ENCODE peak calls at places on chromosomes 2 and 18, in nine cellular contexts. L is mucosa of descending colon; V is HL-60; Z is right lobe of liver; T is AG04450; B is uterus; X is LNCaP clone FGC; M is adrenal gland; Q is CD8-positive, alpha-beta T cell. J is an unnamed sample.

GRCh38 chr2:104404546-104404945 is 449.4 kb upstream of the POU3F3 start:
- DNase-seq in L (no peak), V (no peak), Z (no peak), T (no peak), B (no peak), X (peak; percentile 72), M (no peak), Q (no peak), J (no peak)

GRCh38 chr2:112048887-112049286 is 6.2 kb upstream of the TMEM87B start:
- DNase-seq in L (no peak), V (no peak), Z (no peak), T (no peak), B (peak; percentile 26), X (no peak), M (peak; percentile 54), Q (no peak), J (peak; percentile 78)

GRCh38 chr18:63192885-63193349 is 126.7 kb downstream of the BCL2 start:
- DNase-seq in L (no peak), V (peak; percentile 31), Z (no peak), T (no peak), B (no peak), X (no peak), M (no peak), Q (no peak), J (no peak)

GRCh38 chr2:219175928-219176817 is 552 bp downstream of the CNPPD1 start:
- DNase-seq in L (peak; percentile 75), V (no peak), Z (peak; percentile 60), T (no peak), B (peak; percentile 52), X (no peak), M (peak; percentile 68), Q (peak; percentile 24), J (peak; percentile 41)

GRCh38 chr2:134276381-134277172 is 22.7 kb downstream of the MGAT5 start:
- DNase-seq in L (no peak), V (no peak), Z (no peak), T (no peak), B (no peak), X (no peak), M (no peak), Q (no peak), J (no peak)

GRCh38 chr2:239318091-239318725 is 82.6 kb downstream of the HDAC4 start:
- DNase-seq in L (no peak), V (no peak), Z (no peak), T (no peak), B (peak; percentile 15), X (no peak), M (peak; percentile 13), Q (no peak), J (no peak)

GRCh38 chr2:136072616-136073015 is 45.3 kb downstream of the CXCR4 start:
- DNase-seq in L (no peak), V (no peak), Z (no peak), T (no peak), B (no peak), X (peak; percentile 4), M (no peak), Q (no peak), J (no peak)

GRCh38 chr2:148814143-148814852 is 60.7 kb upstream of the KIF5C start:
- DNase-seq in L (peak; percentile 44), V (no peak), Z (no peak), T (peak; percentile 18), B (peak; percentile 15), X (peak; percentile 31), M (no peak), Q (no peak), J (peak; percentile 63)

GRCh38 chr2:68937346-68938055 is 15.2 kb downstream of the GKN2 start:
- DNase-seq in L (no peak), V (no peak), Z (no peak), T (no peak), B (no peak), X (no peak), M (no peak), Q (no peak), J (no peak)

GRCh38 chr2:26612522-26613240 is 28.5 kb downstream of the CIB4 start:
- DNase-seq in L (peak; percentile 34), V (no peak), Z (no peak), T (no peak), B (no peak), X (no peak), M (no peak), Q (no peak), J (no peak)

GRCh38 chr2:240797914-240798313 is 22.1 kb downstream of the KIF1A start:
- DNase-seq in L (peak; percentile 7), V (no peak), Z (peak; percentile 13), T (no peak), B (peak; percentile 6), X (no peak), M (no peak), Q (no peak), J (no peak)

GRCh38 chr2:3151153-3151918 is 226.3 kb downstream of the EIPR1 start:
- DNase-seq in L (no peak), V (no peak), Z (no peak), T (no peak), B (no peak), X (no peak), M (no peak), Q (no peak), J (no peak)

GRCh38 chr2:37020887-37021796 is 54.8 kb upstream of the STRN start:
- DNase-seq in L (no peak), V (no peak), Z (no peak), T (no peak), B (no peak), X (no peak), M (no peak), Q (no peak), J (no peak)

GRCh38 chr2:28338046-28338753 is 54.5 kb upstream of the FOSL2 start:
- DNase-seq in L (peak; percentile 54), V (no peak), Z (peak; percentile 85), T (peak; percentile 63), B (peak; percentile 81), X (no peak), M (no peak), Q (no peak), J (peak; percentile 91)

GRCh38 chr2:86052676-86053075 is 53.0 kb downstream of the POLR1A start:
- DNase-seq in L (no peak), V (no peak), Z (no peak), T (no peak), B (no peak), X (no peak), M (no peak), Q (no peak), J (no peak)

GRCh38 chr18:44627245-44627644 is 53.4 kb upstream of the SETBP1 start:
- DNase-seq in L (no peak), V (no peak), Z (no peak), T (no peak), B (no peak), X (no peak), M (no peak), Q (no peak), J (no peak)

GRCh38 chr2:73054980-73055379 is 16.5 kb downstream of the SFXN5 start:
- DNase-seq in L (no peak), V (no peak), Z (no peak), T (no peak), B (no peak), X (no peak), M (no peak), Q (no peak), J (no peak)

GRCh38 chr18:30510882-30511281 is 531.7 kb downstream of the DSC3 start:
- DNase-seq in L (no peak), V (no peak), Z (no peak), T (no peak), B (no peak), X (no peak), M (no peak), Q (no peak), J (no peak)

GRCh38 chr2:109380502-109381326 is 233.1 kb downstream of the SEPTIN10 start:
- DNase-seq in L (no peak), V (no peak), Z (no peak), T (no peak), B (peak; percentile 6), X (no peak), M (no peak), Q (no peak), J (peak; percentile 45)

DNA sequence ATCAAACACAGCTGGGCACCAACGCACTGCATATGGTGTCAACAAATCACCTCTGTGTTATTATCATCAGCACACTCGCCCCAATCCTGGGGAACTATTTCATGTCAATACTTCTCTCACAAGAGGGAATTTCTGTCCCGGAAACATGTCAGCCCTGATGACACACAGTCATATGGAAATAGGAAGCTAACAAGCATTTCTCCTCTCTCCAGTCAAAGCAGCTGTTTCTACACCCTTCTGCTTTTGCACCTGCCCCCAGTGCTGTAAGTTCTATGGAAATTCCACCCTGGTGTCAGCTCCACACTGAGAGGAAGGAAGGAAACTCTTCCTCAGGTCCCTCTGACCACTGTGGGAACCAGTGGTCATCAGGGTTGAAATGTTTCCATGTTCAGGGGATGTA is 447.6 kb upstream of the ID2 start:
- DNase-seq in L (no peak), V (no peak), Z (no peak), T (no peak), B (no peak), X (no peak), M (no peak), Q (no peak), J (no peak)
- H3K4me3 ChIP-seq in L (no peak overlapping the region), V (no peak overlapping the region), Z (no peak overlapping the region), T (no peak overlapping the region), B (no peak overlapping the region), X (no peak overlapping the region), M (no peak overlapping the region), Q (no peak overlapping the region), J (no peak overlapping the region)

GRCh38 chr2:201257941-201258665 is 2.2 kb upstream of the CASP8 start:
- DNase-seq in L (peak; percentile 84), V (peak; percentile 86), Z (peak; percentile 63), T (no peak), B (peak; percentile 70), X (peak; percentile 35), M (peak; percentile 55), Q (peak; percentile 87), J (peak; percentile 92)
- TF ChIP-seq CTCF in L (no peak), V (no peak), Z (no peak), T (peak; percentile 31), B (no peak), X (no peak), M (no peak), Q (no peak), J (no peak)

GRCh38 chr2:110747522-110748488 is 15.4 kb downstream of the ACOXL start:
- DNase-seq in L (no peak), V (no peak), Z (no peak), T (no peak), B (no peak), X (peak; percentile 58), M (no peak), Q (no peak), J (no peak)
- H3K4me3 ChIP-seq in L (no peak overlapping the region), V (no peak overlapping the region), Z (no peak overlapping the region), T (no peak overlapping the region), B (no peak overlapping the region), X (peak overlapping the region; percentile 2), M (no peak overlapping the region), Q (no peak overlapping the region), J (no peak overlapping the region)

DNA sequence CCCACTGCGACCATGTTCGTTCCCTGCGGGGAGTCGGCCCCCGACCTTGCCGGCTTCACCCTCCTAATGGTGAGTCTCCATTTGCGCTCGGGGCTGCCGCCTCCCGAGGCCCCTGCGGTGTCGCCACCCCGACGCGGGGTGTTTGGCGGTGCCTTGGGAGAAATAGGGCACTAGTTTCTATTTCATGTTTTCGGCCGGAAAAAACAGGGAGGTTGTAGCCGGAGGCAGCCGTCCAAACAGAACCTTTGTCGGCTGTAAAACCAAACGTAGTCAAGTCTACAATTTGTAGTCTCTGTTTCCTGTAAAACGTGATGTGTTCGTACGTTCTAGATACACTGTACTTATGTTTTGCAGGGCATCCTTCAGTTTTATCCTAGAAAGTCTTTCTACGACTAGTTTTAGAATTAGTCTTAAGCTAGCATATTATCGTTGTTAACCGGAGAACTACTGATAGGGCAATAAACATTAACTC is 290 bp downstream of the PSMG2 start:
- DNase-seq in L (no peak), V (no peak), Z (no peak), T (no peak), B (no peak), X (no peak), M (no peak), Q (no peak), J (no peak)
- TF ChIP-seq CTCF in L (no peak), V (no peak), Z (no peak), T (no peak), B (no peak), X (no peak), M (no peak), Q (no peak), J (no peak)

J was measured in astrocyte of the spinal cord.